ENCODE peak calls at places on chromosomes 6 and 20, in nine cellular contexts. T is kidney epithelial cell, J is testis, C is brain microvascular endothelial cell, O is cardiac fibroblast, M is endodermal cell, D is AG04449, S is AG10803, H is HepG2. R is an unnamed sample.

GRCh38 chr6:14721103-14721758 is 524.6 kb upstream of the JARID2 start:
- DNase-seq in T (no peak), J (no peak), C (no peak), O (peak), M (peak), D (no peak), S (peak), H (peak), R (no peak)

GRCh38 chr20:49981218-49982071 is 1.3 kb upstream of the SNAI1 start:
- DNase-seq in T (no peak), J (no peak), C (no peak), O (no peak), M (no peak), D (no peak), S (no peak), H (no peak), R (no peak)

GRCh38 chr6:155670655-155671054 is 215.0 kb upstream of the NOX3 start:
- DNase-seq in T (no peak), J (no peak), C (no peak), O (no peak), M (no peak), D (no peak), S (no peak), H (no peak), R (no peak)

GRCh38 chr6:22001336-22002027 is 295.4 kb downstream of the PRL start:
- DNase-seq in T (no peak), J (no peak), C (no peak), O (no peak), M (no peak), D (no peak), S (no peak), H (no peak), R (no peak)

GRCh38 chr6:137309078-137309762 is 90.0 kb upstream of the IFNGR1 start:
- DNase-seq in T (peak), J (peak), C (peak), O (peak), M (peak), D (no peak), S (peak), H (peak), R (peak)

GRCh38 chr6:22112490-22112889 is 184.3 kb downstream of the PRL start:
- DNase-seq in T (no peak), J (no peak), C (peak), O (peak), M (no peak), D (no peak), S (peak), H (no peak), R (no peak)

GRCh38 chr20:32911355-32911754 is 52.6 kb downstream of the EFCAB8 start:
- DNase-seq in T (no peak), J (no peak), C (no peak), O (no peak), M (no peak), D (no peak), S (no peak), H (no peak), R (no peak)

GRCh38 chr20:21315138-21315537 is 12.0 kb downstream of the XRN2 start:
- DNase-seq in T (no peak), J (peak), C (peak), O (peak), M (no peak), D (peak), S (peak), H (no peak), R (no peak)

GRCh38 chr20:1998193-1998520 is 4.3 kb upstream of the PDYN start:
- DNase-seq in T (no peak), J (no peak), C (no peak), O (no peak), M (no peak), D (no peak), S (no peak), H (no peak), R (no peak)

GRCh38 chr20:48008850-48009535 is 223.7 kb upstream of the SULF2 start:
- DNase-seq in T (no peak), J (no peak), C (no peak), O (peak), M (no peak), D (peak), S (peak), H (no peak), R (no peak)

GRCh38 chr6:170287371-170287876 is 3.5 kb downstream of the DLL1 start:
- DNase-seq in T (no peak), J (peak), C (no peak), O (peak), M (peak), D (no peak), S (no peak), H (no peak), R (no peak)

GRCh38 chr6:124982669-124983068 is 20.4 kb downstream of the RNF217 start:
- DNase-seq in T (no peak), J (no peak), C (no peak), O (no peak), M (no peak), D (no peak), S (no peak), H (no peak), R (no peak)

GRCh38 chr6:36701401-36701991 is 3.9 kb downstream of the RAB44 start:
- DNase-seq in T (no peak), J (no peak), C (no peak), O (no peak), M (peak), D (no peak), S (no peak), H (peak), R (no peak)
- TF ChIP-seq CTCF in T (peak), J (no peak), C (no peak), O (no peak), M (peak), D (no peak), S (no peak), H (peak), R (peak)

DNA sequence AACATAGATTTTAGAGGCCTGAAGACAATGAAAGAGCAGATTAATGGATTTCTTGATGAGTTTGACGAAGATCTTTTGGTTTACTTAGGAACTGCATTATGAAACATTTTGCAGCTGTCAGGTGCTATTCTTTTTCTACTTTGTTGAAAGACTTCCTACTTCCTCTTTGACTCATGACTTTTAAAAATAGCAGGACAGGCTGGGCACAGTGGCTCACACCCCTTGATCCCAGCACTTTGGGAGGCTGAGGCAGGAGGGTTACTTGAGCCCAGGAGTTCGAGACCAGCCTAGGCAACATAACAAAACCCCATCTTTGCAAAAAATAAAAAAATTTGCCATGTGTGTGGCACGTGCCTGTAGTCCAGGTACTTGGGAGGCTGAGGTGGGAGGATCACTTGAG is 52.0 kb downstream of the ITCH start:
- DNase-seq in T (no peak), J (no peak), C (no peak), O (no peak), M (no peak), D (no peak), S (no peak), H (no peak), R (no peak)
- H3K4me3 ChIP-seq in T (no peak), J (no peak), C (no peak), O (no peak), M (no peak), D (no peak), S (no peak), H (no peak), R (no peak)

GRCh38 chr6:75368151-75368779 is 83.7 kb upstream of the TMEM30A start:
- DNase-seq in T (no peak), J (peak), C (no peak), O (peak), M (peak), D (no peak), S (no peak), H (peak), R (peak)
- TF ChIP-seq CTCF in T (peak), J (no peak), C (peak), O (peak), M (peak), D (peak), S (peak), H (peak), R (peak)

DNA sequence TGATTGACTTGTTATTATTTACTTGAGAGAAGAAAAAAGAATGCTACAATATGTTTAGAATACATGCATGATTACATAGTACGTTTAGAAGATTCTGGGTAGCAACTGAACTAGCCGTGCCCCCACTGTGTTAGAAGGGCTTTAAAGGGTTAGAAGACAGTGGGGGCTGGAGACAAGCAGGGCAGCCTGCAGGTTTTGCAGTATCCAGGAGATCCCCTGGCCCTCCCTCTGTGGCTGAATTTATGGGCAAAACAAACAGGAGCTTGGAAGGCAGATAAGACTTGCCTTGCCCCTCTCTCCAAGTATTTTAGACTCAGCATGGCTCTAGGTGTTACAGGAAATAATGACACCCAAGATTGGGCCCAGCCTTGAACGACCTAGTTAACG is 179.2 kb downstream of the CLIC5 start:
- DNase-seq in T (no peak), J (no peak), C (no peak), O (no peak), M (no peak), D (no peak), S (no peak), H (no peak), R (no peak)
- H3K4me3 ChIP-seq in T (no peak), J (no peak), C (no peak), O (no peak), M (no peak), D (no peak), S (no peak), H (no peak), R (no peak)

R was measured in epithelial cell of proximal tubule.